ENCODE peak calls at places on chromosomes 12 and 14, in six cellular contexts. One of them, this sample, is unnamed.

GRCh38 chr12:52023182-52023975 is 16.6 kb downstream of the TAMALIN start:
- DNase-seq in fibroblast of mammary gland: peak; percentile 48
- DNase-seq in neural progenitor cell: peak; percentile 89
- DNase-seq in heart left ventricle: peak; percentile 88
- DNase-seq in progenitor cell of endocrine pancreas: peak; percentile 90
- DNase-seq in K562: peak; percentile 92
- DNase-seq in this sample: peak; percentile 87

GRCh38 chr12:119609358-119609757 is 15.8 kb downstream of the TMEM233 start:
- DNase-seq in progenitor cell of endocrine pancreas: no peak
- DNase-seq in neural progenitor cell: no peak
- DNase-seq in fibroblast of mammary gland: no peak
- DNase-seq in heart left ventricle: no peak
- DNase-seq in K562: no peak
- DNase-seq in this sample: no peak

GRCh38 chr12:68976304-68976915 is 43.4 kb upstream of the CPM start:
- DNase-seq in fibroblast of mammary gland: no peak
- DNase-seq in heart left ventricle: no peak
- DNase-seq in K562: no peak
- DNase-seq in progenitor cell of endocrine pancreas: no peak
- DNase-seq in neural progenitor cell: no peak
- DNase-seq in this sample: no peak

GRCh38 chr14:98752660-98753059 is 519.3 kb downstream of the BCL11B start:
- DNase-seq in heart left ventricle: no peak
- DNase-seq in K562: no peak
- DNase-seq in neural progenitor cell: no peak
- DNase-seq in progenitor cell of endocrine pancreas: no peak
- DNase-seq in fibroblast of mammary gland: no peak
- DNase-seq in this sample: no peak

GRCh38 chr12:21559855-21560569 is 33.9 kb downstream of the SPX start:
- DNase-seq in neural progenitor cell: no peak
- DNase-seq in fibroblast of mammary gland: peak; percentile 88
- DNase-seq in progenitor cell of endocrine pancreas: no peak
- DNase-seq in K562: no peak
- DNase-seq in heart left ventricle: no peak
- DNase-seq in this sample: no peak

GRCh38 chr12:83468988-83469908 is 782.5 kb downstream of the TMTC2 start:
- DNase-seq in heart left ventricle: no peak
- DNase-seq in neural progenitor cell: no peak
- DNase-seq in progenitor cell of endocrine pancreas: no peak
- DNase-seq in K562: no peak
- DNase-seq in fibroblast of mammary gland: no peak
- DNase-seq in this sample: no peak

GRCh38 chr12:67459578-67459977 is 189.0 kb upstream of the DYRK2 start:
- DNase-seq in heart left ventricle: no peak
- DNase-seq in neural progenitor cell: no peak
- DNase-seq in fibroblast of mammary gland: no peak
- DNase-seq in K562: no peak
- DNase-seq in progenitor cell of endocrine pancreas: no peak
- DNase-seq in this sample: no peak

GRCh38 chr14:83975435-83976222 is 1554.3 kb upstream of the FLRT2 start:
- DNase-seq in K562: no peak
- DNase-seq in progenitor cell of endocrine pancreas: no peak
- DNase-seq in neural progenitor cell: no peak
- DNase-seq in fibroblast of mammary gland: peak; percentile 23
- DNase-seq in heart left ventricle: peak; percentile 54
- DNase-seq in this sample: no peak

GRCh38 chr12:89160716-89161123 is 191.6 kb downstream of the DUSP6 start:
- DNase-seq in heart left ventricle: peak; percentile 45
- DNase-seq in fibroblast of mammary gland: peak; percentile 93
- DNase-seq in progenitor cell of endocrine pancreas: no peak
- DNase-seq in K562: no peak
- DNase-seq in neural progenitor cell: no peak
- DNase-seq in this sample: no peak

GRCh38 chr12:6280053-6280469 is 30.4 kb upstream of the PLEKHG6 start:
- DNase-seq in heart left ventricle: no peak
- DNase-seq in neural progenitor cell: no peak
- DNase-seq in fibroblast of mammary gland: peak; percentile 93
- DNase-seq in K562: no peak
- DNase-seq in progenitor cell of endocrine pancreas: no peak
- DNase-seq in this sample: no peak

GRCh38 chr14:106039400-106039799 is 513.0 kb downstream of the TMEM121 start:
- DNase-seq in K562: peak; percentile 15
- DNase-seq in fibroblast of mammary gland: peak; percentile 2
- DNase-seq in heart left ventricle: no peak
- DNase-seq in neural progenitor cell: no peak
- DNase-seq in progenitor cell of endocrine pancreas: no peak
- DNase-seq in this sample: no peak

GRCh38 chr12:87642245-87642644 is 387.0 kb downstream of the C12orf50 start:
- DNase-seq in K562: no peak
- DNase-seq in neural progenitor cell: peak; percentile 25
- DNase-seq in progenitor cell of endocrine pancreas: no peak
- DNase-seq in fibroblast of mammary gland: no peak
- DNase-seq in heart left ventricle: no peak
- DNase-seq in this sample: no peak

GRCh38 chr12:30329281-30329680 is 366.4 kb downstream of the IPO8 start:
- DNase-seq in heart left ventricle: no peak
- DNase-seq in fibroblast of mammary gland: no peak
- DNase-seq in progenitor cell of endocrine pancreas: no peak
- DNase-seq in neural progenitor cell: no peak
- DNase-seq in K562: no peak
- DNase-seq in this sample: no peak

GRCh38 chr14:34465069-34465859 is 3.2 kb upstream of the SPTSSA start:
- DNase-seq in neural progenitor cell: peak; percentile 9
- DNase-seq in K562: peak; percentile 46
- DNase-seq in progenitor cell of endocrine pancreas: no peak
- DNase-seq in fibroblast of mammary gland: peak; percentile 55
- DNase-seq in heart left ventricle: no peak
- DNase-seq in this sample: no peak

GRCh38 chr12:74890237-74890599 is 319.4 kb downstream of the KCNC2 start:
- DNase-seq in heart left ventricle: no peak
- DNase-seq in neural progenitor cell: no peak
- DNase-seq in fibroblast of mammary gland: peak; percentile 85
- DNase-seq in progenitor cell of endocrine pancreas: no peak
- DNase-seq in K562: no peak
- DNase-seq in this sample: no peak

GRCh38 chr12:102120886-102121285 is 903 bp downstream of the PARPBP start:
- DNase-seq in neural progenitor cell: peak; percentile 29
- DNase-seq in K562: peak; percentile 21
- DNase-seq in progenitor cell of endocrine pancreas: no peak
- DNase-seq in heart left ventricle: no peak
- DNase-seq in fibroblast of mammary gland: peak; percentile 51
- DNase-seq in this sample: no peak

GRCh38 chr14:68910540-68910939 is 68.6 kb downstream of the ACTN1 start:
- DNase-seq in heart left ventricle: no peak
- DNase-seq in neural progenitor cell: no peak
- DNase-seq in fibroblast of mammary gland: peak; percentile 21
- DNase-seq in K562: no peak
- DNase-seq in progenitor cell of endocrine pancreas: no peak
- DNase-seq in this sample: no peak

GRCh38 chr14:63632932-63633514 is 8.6 kb downstream of the WDR89 start:
- DNase-seq in K562: peak; percentile 7
- DNase-seq in fibroblast of mammary gland: peak; percentile 43
- DNase-seq in heart left ventricle: no peak
- DNase-seq in progenitor cell of endocrine pancreas: no peak
- DNase-seq in neural progenitor cell: no peak
- DNase-seq in this sample: no peak

GRCh38 chr12:15276088-15276698 is 46.1 kb upstream of the PTPRO start:
- DNase-seq in heart left ventricle: no peak
- DNase-seq in neural progenitor cell: peak; percentile 61
- DNase-seq in fibroblast of mammary gland: peak; percentile 73
- DNase-seq in progenitor cell of endocrine pancreas: no peak
- DNase-seq in K562: peak; percentile 19
- DNase-seq in this sample: no peak

GRCh38 chr12:109804820-109805761 is 28.1 kb downstream of the TRPV4 start:
- DNase-seq in heart left ventricle: peak; percentile 64
- DNase-seq in fibroblast of mammary gland: peak; percentile 47
- DNase-seq in progenitor cell of endocrine pancreas: peak; percentile 46
- DNase-seq in K562: peak; percentile 90
- DNase-seq in neural progenitor cell: peak; percentile 71
- DNase-seq in this sample: peak; percentile 80

GRCh38 chr14:71932229-71932951 is at the start of gene RGS6:
- DNase-seq in heart left ventricle: peak; percentile 39
- DNase-seq in fibroblast of mammary gland: no peak
- DNase-seq in progenitor cell of endocrine pancreas: peak; percentile 71
- DNase-seq in neural progenitor cell: peak; percentile 91
- DNase-seq in K562: no peak
- DNase-seq in this sample: peak; percentile 63

GRCh38 chr12:102769323-102769916 is 147.6 kb downstream of the PAH start:
- DNase-seq in K562: peak; percentile 47
- DNase-seq in heart left ventricle: peak; percentile 47
- DNase-seq in neural progenitor cell: peak; percentile 68
- DNase-seq in progenitor cell of endocrine pancreas: peak; percentile 40
- DNase-seq in fibroblast of mammary gland: peak; percentile 67
- DNase-seq in this sample: peak; percentile 21

GRCh38 chr12:1776139-1776975 is 44.0 kb upstream of the LRTM2 start:
- DNase-seq in heart left ventricle: no peak
- DNase-seq in K562: no peak
- DNase-seq in progenitor cell of endocrine pancreas: no peak
- DNase-seq in fibroblast of mammary gland: peak; percentile 92
- DNase-seq in neural progenitor cell: peak; percentile 12
- DNase-seq in this sample: no peak

GRCh38 chr14:87899228-87899627 is 93.8 kb downstream of the GALC start:
- DNase-seq in fibroblast of mammary gland: no peak
- DNase-seq in heart left ventricle: no peak
- DNase-seq in neural progenitor cell: no peak
- DNase-seq in progenitor cell of endocrine pancreas: no peak
- DNase-seq in K562: no peak
- DNase-seq in this sample: no peak

GRCh38 chr14:100855256-100855930 is 29.5 kb downstream of the MEG3 start:
- DNase-seq in fibroblast of mammary gland: no peak
- DNase-seq in heart left ventricle: no peak
- DNase-seq in K562: no peak
- DNase-seq in progenitor cell of endocrine pancreas: no peak
- DNase-seq in neural progenitor cell: no peak
- DNase-seq in this sample: no peak

DNA sequence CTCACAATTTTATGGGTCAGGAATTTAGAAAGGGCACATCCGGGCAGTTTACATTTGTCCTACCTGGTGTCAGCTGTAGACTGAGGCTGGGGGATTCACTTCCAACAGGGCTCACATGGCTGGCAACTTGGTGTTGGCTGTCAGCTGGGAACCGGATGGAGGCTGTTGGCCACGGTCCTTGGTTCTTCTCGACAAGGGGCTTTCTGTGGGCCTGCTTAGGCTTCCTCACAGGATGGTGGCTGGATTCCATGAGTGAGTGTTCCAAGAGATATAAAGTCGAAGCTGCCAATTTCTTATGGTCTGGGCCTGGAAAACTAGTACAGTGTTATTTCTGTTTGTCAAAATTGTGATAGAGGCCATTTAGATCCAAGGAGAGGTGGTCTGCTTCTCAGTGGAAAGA is 127.9 kb downstream of the PTCSC3 start:
- DNase-seq in fibroblast of mammary gland: no peak
- DNase-seq in heart left ventricle: no peak
- DNase-seq in progenitor cell of endocrine pancreas: no peak
- DNase-seq in neural progenitor cell: no peak
- DNase-seq in K562: no peak
- DNase-seq in this sample: no peak
- TF ChIP-seq CTCF in fibroblast of mammary gland: no peak
- TF ChIP-seq CTCF in heart left ventricle: no peak
- TF ChIP-seq CTCF in progenitor cell of endocrine pancreas: no peak
- TF ChIP-seq CTCF in neural progenitor cell: no peak
- TF ChIP-seq CTCF in K562: no peak
- TF ChIP-seq CTCF in this sample: no peak

GRCh38 chr12:64611430-64612286 is 1.4 kb downstream of the RASSF3 start:
- DNase-seq in K562: no peak
- DNase-seq in neural progenitor cell: peak; percentile 41
- DNase-seq in heart left ventricle: peak; percentile 39
- DNase-seq in fibroblast of mammary gland: peak; percentile 28
- DNase-seq in progenitor cell of endocrine pancreas: no peak
- DNase-seq in this sample: no peak

GRCh38 chr12:64610660-64611429 is 550 bp downstream of the RASSF3 start:
- DNase-seq in fibroblast of mammary gland: peak; percentile 41
- DNase-seq in K562: peak; percentile 76
- DNase-seq in progenitor cell of endocrine pancreas: peak; percentile 52
- DNase-seq in heart left ventricle: peak; percentile 68
- DNase-seq in neural progenitor cell: peak; percentile 80
- DNase-seq in this sample: peak; percentile 64

GRCh38 chr12:64610092-64610659 is at the start of gene RASSF3:
- DNase-seq in progenitor cell of endocrine pancreas: peak; percentile 56
- DNase-seq in K562: peak; percentile 94
- DNase-seq in fibroblast of mammary gland: peak; percentile 49
- DNase-seq in neural progenitor cell: peak; percentile 90
- DNase-seq in heart left ventricle: peak; percentile 85
- DNase-seq in this sample: peak; percentile 76

GRCh38 chr12:64609543-64610091 is 678 bp upstream of the RASSF3 start:
- DNase-seq in neural progenitor cell: peak; percentile 50
- DNase-seq in K562: no peak
- DNase-seq in fibroblast of mammary gland: peak; percentile 19
- DNase-seq in heart left ventricle: no peak
- DNase-seq in progenitor cell of endocrine pancreas: no peak
- DNase-seq in this sample: no peak

GRCh38 chr12:64608901-64609542 is 1.3 kb upstream of the RASSF3 start:
- DNase-seq in progenitor cell of endocrine pancreas: no peak
- DNase-seq in K562: peak; percentile 55
- DNase-seq in neural progenitor cell: peak; percentile 33
- DNase-seq in heart left ventricle: no peak
- DNase-seq in fibroblast of mammary gland: peak; percentile 67
- DNase-seq in this sample: no peak
- TF ChIP-seq CTCF in progenitor cell of endocrine pancreas: no peak
- TF ChIP-seq CTCF in K562: no peak
- TF ChIP-seq CTCF in neural progenitor cell: no peak
- TF ChIP-seq CTCF in heart left ventricle: no peak
- TF ChIP-seq CTCF in fibroblast of mammary gland: peak; percentile 8
- TF ChIP-seq CTCF in this sample: no peak

GRCh38 chr12:64625243-64626077 is 15.2 kb downstream of the RASSF3 start:
- DNase-seq in progenitor cell of endocrine pancreas: no peak
- DNase-seq in K562: peak; percentile 24
- DNase-seq in neural progenitor cell: no peak
- DNase-seq in heart left ventricle: peak; percentile 77
- DNase-seq in fibroblast of mammary gland: peak; percentile 89
- DNase-seq in this sample: peak; percentile 39
- TF ChIP-seq CTCF in progenitor cell of endocrine pancreas: no peak
- TF ChIP-seq CTCF in K562: peak; percentile 31
- TF ChIP-seq CTCF in neural progenitor cell: no peak
- TF ChIP-seq CTCF in heart left ventricle: no peak
- TF ChIP-seq CTCF in fibroblast of mammary gland: no peak
- TF ChIP-seq CTCF in this sample: no peak

GRCh38 chr12:47818701-47819543 is 781 bp downstream of the HDAC7 start:
- DNase-seq in heart left ventricle: peak; percentile 82
- DNase-seq in K562: peak; percentile 82
- DNase-seq in progenitor cell of endocrine pancreas: peak; percentile 53
- DNase-seq in fibroblast of mammary gland: no peak
- DNase-seq in neural progenitor cell: peak; percentile 85
- DNase-seq in this sample: no peak

GRCh38 chr12:47818382-47818700 is 1.4 kb downstream of the HDAC7 start:
- DNase-seq in heart left ventricle: no peak
- DNase-seq in fibroblast of mammary gland: no peak
- DNase-seq in progenitor cell of endocrine pancreas: no peak
- DNase-seq in K562: no peak
- DNase-seq in neural progenitor cell: no peak
- DNase-seq in this sample: no peak

GRCh38 chr12:47816646-47817271 is 2.9 kb downstream of the HDAC7 start:
- DNase-seq in heart left ventricle: peak; percentile 62
- DNase-seq in fibroblast of mammary gland: no peak
- DNase-seq in progenitor cell of endocrine pancreas: no peak
- DNase-seq in neural progenitor cell: no peak
- DNase-seq in K562: no peak
- DNase-seq in this sample: no peak

GRCh38 chr12:47818007-47818376 is 1.7 kb downstream of the HDAC7 start:
- DNase-seq in fibroblast of mammary gland: no peak
- DNase-seq in neural progenitor cell: no peak
- DNase-seq in progenitor cell of endocrine pancreas: no peak
- DNase-seq in K562: no peak
- DNase-seq in heart left ventricle: no peak
- DNase-seq in this sample: no peak

GRCh38 chr12:47817272-47818006 is 2.3 kb downstream of the HDAC7 start:
- DNase-seq in fibroblast of mammary gland: peak; percentile 46
- DNase-seq in neural progenitor cell: peak; percentile 46
- DNase-seq in K562: no peak
- DNase-seq in progenitor cell of endocrine pancreas: no peak
- DNase-seq in heart left ventricle: no peak
- DNase-seq in this sample: no peak
- TF ChIP-seq CTCF in fibroblast of mammary gland: peak; percentile 46
- TF ChIP-seq CTCF in neural progenitor cell: peak; percentile 25
- TF ChIP-seq CTCF in K562: peak; percentile 35
- TF ChIP-seq CTCF in progenitor cell of endocrine pancreas: peak; percentile 6
- TF ChIP-seq CTCF in heart left ventricle: no peak
- TF ChIP-seq CTCF in this sample: no peak

This sample was measured in mesothelial cell of epicardium.